ENCODE peak calls at places on chromosome 12, in eight cellular contexts. V, X, L, Y, T, A, J and U are unnamed samples.

GRCh38 chr12:70359458-70360197 is 6.5 kb upstream of the KCNMB4 start:
- DNase-seq in V (peak; percentile 13), X (no peak), L (no peak), Y (no peak), T (no peak), A (no peak), J (no peak), U (no peak)

GRCh38 chr12:115507951-115508722 is 769.4 kb downstream of the MED13L start:
- DNase-seq in V (no peak), X (no peak), L (no peak), Y (no peak), T (no peak), A (no peak), J (peak; percentile 89), U (no peak)

GRCh38 chr12:63036216-63036973 is 101.4 kb upstream of the PPM1H start:
- DNase-seq in V (no peak), X (no peak), L (no peak), Y (no peak), T (no peak), A (no peak), J (no peak), U (no peak)

GRCh38 chr12:15520083-15520482 is 197.8 kb downstream of the PTPRO start:
- DNase-seq in V (no peak), X (no peak), L (no peak), Y (no peak), T (no peak), A (no peak), J (no peak), U (peak; percentile 90)

GRCh38 chr12:93802293-93802692 is 125.1 kb downstream of the CRADD start:
- DNase-seq in V (no peak), X (no peak), L (no peak), Y (peak; percentile 25), T (no peak), A (no peak), J (no peak), U (no peak)

GRCh38 chr12:60921541-60921940 is 1325.7 kb downstream of the SLC16A7 start:
- DNase-seq in V (no peak), X (no peak), L (no peak), Y (peak; percentile 39), T (no peak), A (no peak), J (no peak), U (no peak)

GRCh38 chr12:49832836-49833421 is 4.7 kb upstream of the NCKAP5L start:
- DNase-seq in V (peak; percentile 76), X (no peak), L (no peak), Y (peak; percentile 68), T (no peak), A (no peak), J (no peak), U (no peak)

GRCh38 chr12:109302358-109302757 is 6.7 kb downstream of the FOXN4 start:
- DNase-seq in V (no peak), X (no peak), L (no peak), Y (peak; percentile 17), T (no peak), A (no peak), J (no peak), U (peak; percentile 63)

GRCh38 chr12:57549909-57550627 is at the start of gene KIF5A:
- DNase-seq in V (no peak), X (peak; percentile 78), L (peak; percentile 51), Y (no peak), T (no peak), A (peak; percentile 38), J (no peak), U (peak; percentile 75)

GRCh38 chr12:116712458-116713303 is 25.2 kb downstream of the SPRING1 start:
- DNase-seq in V (no peak), X (no peak), L (no peak), Y (no peak), T (no peak), A (no peak), J (no peak), U (no peak)

GRCh38 chr12:22709292-22709691 is 84.3 kb downstream of the ETNK1 start:
- DNase-seq in V (peak; percentile 32), X (no peak), L (no peak), Y (peak; percentile 51), T (no peak), A (no peak), J (peak; percentile 37), U (peak; percentile 62)

GRCh38 chr12:12945591-12945990 is 6.4 kb downstream of the GPRC5D start:
- DNase-seq in V (no peak), X (no peak), L (no peak), Y (no peak), T (no peak), A (no peak), J (no peak), U (no peak)

GRCh38 chr12:100987552-100988277 is 193.1 kb downstream of the ANO4 start:
- DNase-seq in V (peak; percentile 62), X (no peak), L (no peak), Y (peak; percentile 58), T (no peak), A (no peak), J (no peak), U (peak; percentile 77)

GRCh38 chr12:19620222-19620621 is 180.9 kb downstream of the AEBP2 start:
- DNase-seq in V (peak; percentile 7), X (no peak), L (no peak), Y (peak; percentile 71), T (no peak), A (no peak), J (no peak), U (no peak)

GRCh38 chr12:88553941-88554658 is 26.2 kb downstream of the KITLG start:
- DNase-seq in V (peak; percentile 93), X (no peak), L (no peak), Y (peak; percentile 85), T (no peak), A (no peak), J (no peak), U (peak; percentile 74)

GRCh38 chr12:109861689-109862314 is 18.5 kb downstream of the GLTP start:
- DNase-seq in V (no peak), X (no peak), L (no peak), Y (no peak), T (no peak), A (no peak), J (no peak), U (no peak)

GRCh38 chr12:43882578-43883178 is 46.8 kb downstream of the TMEM117 start:
- DNase-seq in V (peak; percentile 80), X (no peak), L (no peak), Y (peak; percentile 81), T (no peak), A (no peak), J (no peak), U (peak; percentile 91)

GRCh38 chr12:5395443-5396401 is 36.2 kb upstream of the NTF3 start:
- DNase-seq in V (no peak), X (no peak), L (no peak), Y (no peak), T (no peak), A (no peak), J (no peak), U (peak; percentile 97)

GRCh38 chr12:119938049-119938667 is 50.9 kb upstream of the BICDL1 start:
- DNase-seq in V (peak; percentile 71), X (peak; percentile 54), L (peak; percentile 60), Y (peak; percentile 72), T (no peak), A (peak; percentile 14), J (peak; percentile 66), U (peak; percentile 76)

GRCh38 chr12:49902399-49903350 is 1.0 kb downstream of the FAIM2 start:
- DNase-seq in V (no peak), X (no peak), L (no peak), Y (no peak), T (peak; percentile 61), A (no peak), J (no peak), U (no peak)

GRCh38 chr12:89756638-89757321 is 48.1 kb upstream of the ATP2B1 start:
- DNase-seq in V (peak; percentile 99), X (no peak), L (no peak), Y (peak; percentile 100), T (no peak), A (no peak), J (no peak), U (peak; percentile 37)

GRCh38 chr12:109902866-109903265 is 2.8 kb downstream of the TCHP start:
- DNase-seq in V (no peak), X (no peak), L (no peak), Y (no peak), T (no peak), A (no peak), J (no peak), U (no peak)

GRCh38 chr12:127388985-127389384 is 878.0 kb upstream of the TMEM132C start:
- DNase-seq in V (no peak), X (no peak), L (no peak), Y (no peak), T (no peak), A (no peak), J (no peak), U (no peak)

GRCh38 chr12:42135264-42135814 is 9.3 kb downstream of the GXYLT1 start:
- DNase-seq in V (peak; percentile 86), X (no peak), L (no peak), Y (peak; percentile 90), T (no peak), A (no peak), J (no peak), U (no peak)

GRCh38 chr12:131137836-131138637 is 184.3 kb downstream of the ADGRD1 start:
- DNase-seq in V (no peak), X (no peak), L (no peak), Y (no peak), T (peak; percentile 64), A (no peak), J (no peak), U (no peak)

GRCh38 chr12:76546889-76547288 is 12.7 kb downstream of the OSBPL8 start:
- DNase-seq in V (no peak), X (no peak), L (no peak), Y (no peak), T (no peak), A (no peak), J (no peak), U (no peak)

GRCh38 chr12:71556881-71557280 is 106.8 kb downstream of the ZFC3H1 start:
- DNase-seq in V (peak; percentile 69), X (no peak), L (no peak), Y (peak; percentile 90), T (no peak), A (no peak), J (no peak), U (peak; percentile 26)

GRCh38 chr12:105091495-105092206 is 7.4 kb upstream of the ALDH1L2 start:
- DNase-seq in V (no peak), X (no peak), L (no peak), Y (no peak), T (no peak), A (no peak), J (no peak), U (no peak)

GRCh38 chr12:1457901-1458300 is 136.5 kb downstream of the FBXL14 start:
- DNase-seq in V (peak; percentile 54), X (no peak), L (no peak), Y (peak; percentile 78), T (no peak), A (no peak), J (no peak), U (no peak)

GRCh38 chr12:27566626-27567025 is 42.6 kb downstream of the PPFIBP1 start:
- DNase-seq in V (no peak), X (no peak), L (no peak), Y (no peak), T (no peak), A (no peak), J (no peak), U (no peak)

GRCh38 chr12:92132282-92132681 is 13.4 kb downstream of the BTG1 start:
- DNase-seq in V (no peak), X (no peak), L (no peak), Y (no peak), T (no peak), A (no peak), J (no peak), U (no peak)

GRCh38 chr12:75438052-75438754 is 42.4 kb upstream of the GLIPR1 start:
- DNase-seq in V (no peak), X (no peak), L (no peak), Y (no peak), T (no peak), A (no peak), J (no peak), U (no peak)